ENCODE peak calls at places on chromosomes 12 and 14, in nine cellular contexts. U is hepatocyte; J is CD8-positive, alpha-beta T cell; D is heart left ventricle; W is GM23338; H is small intestine; V is PC-9; N is effector memory CD4-positive, alpha-beta T cell; Q is ovary. C is an unnamed sample. For H3K4me1, the result is how much of the 10 kb centered on the place peaks cover.

GRCh38 chr12:7403466-7403865 is 40.5 kb downstream of the CD163L1 start:
- DNase-seq in U (peak), J (no peak), D (no peak), W (no peak), H (no peak), V (no peak), N (no peak), Q (no peak), C (peak)

GRCh38 chr12:5022030-5022429 is 21.6 kb upstream of the KCNA5 start:
- DNase-seq in U (no peak), J (no peak), D (no peak), W (no peak), H (no peak), V (no peak), N (no peak), Q (no peak), C (no peak)

GRCh38 chr14:71231521-71232393 is 324.5 kb downstream of the PCNX1 start:
- DNase-seq in U (no peak), J (no peak), D (no peak), W (peak), H (no peak), V (no peak), N (no peak), Q (no peak), C (no peak)

GRCh38 chr12:27474344-27474743 is 27.8 kb downstream of the SMCO2 start:
- DNase-seq in U (no peak), J (no peak), D (no peak), W (no peak), H (no peak), V (no peak), N (no peak), Q (no peak), C (peak)

GRCh38 chr14:88785911-88786310 is 6.8 kb downstream of the EML5 start:
- DNase-seq in U (no peak), J (no peak), D (no peak), W (no peak), H (no peak), V (no peak), N (no peak), Q (no peak), C (no peak)

GRCh38 chr12:64781374-64782029 is 22.3 kb upstream of the GNS start:
- DNase-seq in U (no peak), J (no peak), D (no peak), W (peak), H (peak), V (peak), N (no peak), Q (no peak), C (peak)

GRCh38 chr12:47649381-47649780 is 56.4 kb downstream of the RPAP3 start:
- DNase-seq in U (no peak), J (no peak), D (no peak), W (no peak), H (no peak), V (no peak), N (no peak), Q (no peak), C (no peak)

GRCh38 chr12:64098709-64099354 is 123.3 kb downstream of the KICS2 start:
- DNase-seq in U (no peak), J (no peak), D (peak), W (no peak), H (no peak), V (no peak), N (no peak), Q (peak), C (peak)

GRCh38 chr12:122006186-122006926 is 15.3 kb upstream of the BCL7A start:
- DNase-seq in U (no peak), J (no peak), D (no peak), W (no peak), H (no peak), V (no peak), N (no peak), Q (no peak), C (peak)

GRCh38 chr14:89162586-89162985 is 254.4 kb downstream of the FOXN3 start:
- DNase-seq in U (no peak), J (no peak), D (no peak), W (no peak), H (no peak), V (no peak), N (no peak), Q (no peak), C (no peak)

GRCh38 chr12:10214877-10215267 is 2.2 kb downstream of the GABARAPL1 start:
- DNase-seq in U (no peak), J (no peak), D (no peak), W (no peak), H (no peak), V (no peak), N (no peak), Q (no peak), C (no peak)

GRCh38 chr12:75479963-75480461 is 543 bp upstream of the GLIPR1 start:
- DNase-seq in U (no peak), J (no peak), D (no peak), W (no peak), H (peak), V (no peak), N (no peak), Q (no peak), C (no peak)

GRCh38 chr12:108918960-108919642 is 39.2 kb downstream of the DAO start:
- DNase-seq in U (no peak), J (no peak), D (no peak), W (no peak), H (no peak), V (no peak), N (no peak), Q (no peak), C (no peak)

GRCh38 chr12:23127701-23128100 is 502.7 kb downstream of the ETNK1 start:
- DNase-seq in U (no peak), J (no peak), D (no peak), W (no peak), H (no peak), V (no peak), N (no peak), Q (no peak), C (no peak)

GRCh38 chr14:72782817-72783216 is 111.1 kb downstream of the DPF3 start:
- DNase-seq in U (no peak), J (no peak), D (no peak), W (no peak), H (no peak), V (no peak), N (no peak), Q (peak), C (no peak)

GRCh38 chr12:76407710-76408109 is 59.5 kb upstream of the BBS10 start:
- DNase-seq in U (no peak), J (no peak), D (no peak), W (no peak), H (no peak), V (no peak), N (no peak), Q (no peak), C (no peak)

GRCh38 chr14:32331227-32331597 is 2.1 kb downstream of the AKAP6 start:
- DNase-seq in U (no peak), J (no peak), D (no peak), W (no peak), H (no peak), V (no peak), N (no peak), Q (no peak), C (no peak)

GRCh38 chr12:14716848-14717444 is 20.5 kb upstream of the GUCY2C start:
- DNase-seq in U (peak), J (peak), D (no peak), W (peak), H (peak), V (no peak), N (peak), Q (no peak), C (peak)

GRCh38 chr14:101010835-101011234 is 107.3 kb upstream of the RTL1 start:
- DNase-seq in U (no peak), J (no peak), D (no peak), W (no peak), H (no peak), V (no peak), N (no peak), Q (no peak), C (no peak)

GRCh38 chr12:84502907-84503787 is 409.5 kb downstream of the SLC6A15 start:
- DNase-seq in U (peak), J (no peak), D (peak), W (peak), H (peak), V (no peak), N (no peak), Q (no peak), C (peak)

GRCh38 chr14:24429395-24430142 is at the start of the genes CBLN3 and KHNYN:
- DNase-seq in U (peak), J (peak), D (peak), W (peak), H (peak), V (peak), N (peak), Q (peak), C (peak)

GRCh38 chr12:72141381-72141780 is 130.8 kb upstream of the TRHDE start:
- DNase-seq in U (no peak), J (no peak), D (no peak), W (no peak), H (no peak), V (no peak), N (no peak), Q (no peak), C (no peak)

GRCh38 chr12:46224401-46224800 is 44.4 kb downstream of the SLC38A1 start:
- DNase-seq in U (no peak), J (no peak), D (peak), W (no peak), H (no peak), V (no peak), N (no peak), Q (peak), C (no peak)

GRCh38 chr14:92760524-92760805 is 12.0 kb upstream of the LGMN start:
- DNase-seq in U (no peak), J (no peak), D (no peak), W (no peak), H (no peak), V (no peak), N (no peak), Q (no peak), C (no peak)

GRCh38 chr14:99503848-99504453 is 22.7 kb downstream of the CCNK start:
- DNase-seq in U (no peak), J (no peak), D (no peak), W (no peak), H (no peak), V (no peak), N (no peak), Q (no peak), C (no peak)

GRCh38 chr12:97968641-97969171 is 506.1 kb downstream of the RMST start:
- DNase-seq in U (no peak), J (no peak), D (no peak), W (no peak), H (no peak), V (no peak), N (no peak), Q (no peak), C (no peak)

GRCh38 chr14:33930464-33930863 is 20.4 kb downstream of the EGLN3 start:
- DNase-seq in U (no peak), J (no peak), D (no peak), W (no peak), H (no peak), V (no peak), N (no peak), Q (no peak), C (no peak)

DNA sequence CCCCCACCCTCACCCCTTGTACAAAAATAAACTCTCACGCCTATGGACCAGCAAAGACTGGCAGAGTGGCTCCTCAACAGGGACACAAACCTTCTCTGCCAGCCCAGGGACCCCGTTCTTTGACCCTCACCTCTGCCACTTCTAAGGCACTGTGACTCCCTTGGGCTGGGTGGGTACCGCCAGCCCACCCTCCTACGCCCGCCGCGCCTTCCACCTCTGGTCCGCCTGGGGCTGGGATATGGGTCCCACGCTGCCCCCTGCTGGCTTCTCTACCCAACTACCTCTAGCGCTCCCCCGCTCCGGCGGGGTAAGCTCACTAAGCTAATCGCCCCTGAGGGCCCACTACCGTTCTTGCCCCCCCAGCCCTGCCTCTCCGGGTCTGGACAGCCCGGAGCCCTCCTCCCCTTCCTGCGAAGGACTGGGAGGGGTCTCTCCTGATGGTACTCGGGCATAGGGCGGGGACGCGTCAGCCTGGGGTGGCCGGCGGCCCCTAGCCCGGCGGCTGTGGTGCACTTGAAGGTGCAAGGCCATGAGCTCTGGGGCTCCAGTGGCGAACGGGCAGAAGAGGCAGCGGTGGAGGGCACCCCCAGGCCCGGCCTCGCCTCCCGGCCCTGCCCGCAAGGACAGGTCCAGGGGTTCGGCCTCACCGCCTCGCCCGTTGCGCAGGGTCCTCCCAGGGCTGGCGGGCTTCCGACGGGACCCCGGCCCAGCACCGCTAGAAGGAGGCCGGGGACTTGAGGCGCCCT is 8.1 kb downstream of the ZNF219 start:
- DNase-seq in U (no peak), J (no peak), D (no peak), W (peak), H (no peak), V (no peak), N (no peak), Q (no peak), C (peak)
- H3K4me1 ChIP-seq in U (under half), J (under half), D (under half), W (under half), H (under half), V (under half), N (under half), Q (under half), C (under half)

GRCh38 chr12:2013111-2013510 is 8.9 kb upstream of the DCP1B start:
- DNase-seq in U (no peak), J (no peak), D (no peak), W (no peak), H (no peak), V (no peak), N (no peak), Q (no peak), C (no peak)

GRCh38 chr12:2009623-2010022 is 5.4 kb upstream of the DCP1B start:
- DNase-seq in U (no peak), J (no peak), D (no peak), W (peak), H (no peak), V (no peak), N (no peak), Q (no peak), C (no peak)

GRCh38 chr12:2016862-2017723 is 12.8 kb upstream of the DCP1B start:
- DNase-seq in U (no peak), J (no peak), D (no peak), W (no peak), H (no peak), V (no peak), N (no peak), Q (no peak), C (no peak)

GRCh38 chr12:2011641-2012607 is 7.7 kb upstream of the DCP1B start:
- DNase-seq in U (no peak), J (no peak), D (no peak), W (peak), H (no peak), V (peak), N (no peak), Q (no peak), C (no peak)

DNA sequence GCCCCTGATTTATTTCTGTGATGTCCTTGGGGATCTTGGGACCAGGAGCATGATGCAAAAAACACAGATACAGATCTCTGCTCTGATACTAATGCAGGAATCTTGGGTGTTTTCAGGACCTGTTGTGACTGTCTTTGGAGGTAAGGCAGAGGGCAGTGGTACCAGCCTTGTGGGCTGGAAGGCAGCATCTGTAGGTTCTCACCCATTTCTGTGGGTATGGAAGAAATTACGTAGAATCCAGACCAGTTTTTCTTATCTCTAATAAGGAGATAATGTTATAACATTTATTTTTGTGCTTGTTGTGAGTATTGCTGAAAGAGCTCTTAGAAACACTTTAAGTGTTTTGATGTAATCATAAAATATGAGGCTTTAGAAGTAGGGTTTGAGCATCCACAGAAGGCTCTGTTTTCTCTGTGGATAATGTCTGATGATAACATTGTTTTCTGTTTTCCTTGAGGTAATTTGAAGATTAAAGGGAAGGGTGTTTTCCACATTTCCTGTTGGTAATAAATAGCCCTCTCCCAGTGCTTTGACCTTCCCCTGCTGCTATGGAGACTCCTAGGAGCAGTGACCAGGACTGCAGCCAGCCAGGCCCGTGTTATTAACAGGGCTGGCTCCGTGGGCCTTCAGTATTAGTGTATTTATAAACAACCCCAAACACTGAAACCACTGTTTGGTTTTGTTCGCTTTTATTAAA is 9.4 kb upstream of the DCP1B start:
- DNase-seq in U (peak), J (no peak), D (peak), W (peak), H (no peak), V (no peak), N (no peak), Q (peak), C (no peak)
- H3K4me1 ChIP-seq in U (under half), J (under half), D (half or more), W (under half), H (under half), V (under half), N (under half), Q (under half), C (under half)

DNA sequence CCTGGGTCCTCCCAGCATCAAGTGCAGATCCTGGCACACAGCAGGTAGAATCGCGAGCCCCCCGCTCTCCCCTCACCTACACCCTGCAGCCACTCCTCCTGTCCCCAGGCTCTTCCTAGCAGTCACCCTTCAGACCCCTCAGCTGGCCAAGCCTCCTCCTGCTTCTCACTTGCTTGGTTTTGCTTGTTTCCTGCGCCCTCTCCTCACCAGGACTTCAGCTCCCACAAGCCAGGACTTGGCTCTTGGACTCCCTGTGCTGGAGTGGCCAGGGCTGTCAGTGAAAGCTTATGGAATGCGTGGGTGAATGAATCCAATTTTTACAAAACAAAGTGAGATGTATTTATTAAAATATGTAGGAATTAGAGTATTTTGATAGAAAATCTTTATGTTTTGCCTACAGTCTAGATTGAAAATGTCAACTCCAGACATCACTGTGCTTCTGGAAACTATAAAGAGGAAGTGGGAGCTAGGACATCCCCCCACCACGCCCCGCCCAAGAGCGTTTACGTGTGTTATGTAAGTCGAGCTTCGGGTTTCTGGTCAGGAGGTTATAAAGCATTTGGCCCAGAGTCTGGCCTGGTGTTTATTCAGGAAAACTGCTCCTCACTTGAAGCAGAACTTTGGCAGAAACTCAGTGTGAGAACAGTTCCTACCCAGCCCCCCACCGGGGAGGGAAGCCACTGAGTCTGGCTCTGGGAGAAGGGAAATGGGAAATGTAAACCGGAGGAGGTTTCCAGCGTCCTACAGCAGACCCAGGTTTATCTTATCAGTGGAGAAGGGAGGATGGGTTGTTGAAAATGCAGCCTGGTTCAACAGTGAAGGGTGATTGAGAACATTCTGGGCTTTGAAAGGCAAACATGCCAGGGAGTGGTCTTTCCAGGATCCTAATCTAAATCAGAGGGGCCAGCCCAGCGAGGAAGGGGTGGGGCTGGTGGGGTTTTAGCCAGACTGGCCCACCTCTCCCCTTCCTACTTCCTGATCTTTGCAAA is 8.8 kb downstream of the ALDH2 start:
- DNase-seq in U (peak), J (no peak), D (peak), W (no peak), H (peak), V (no peak), N (no peak), Q (peak), C (peak)
- H3K4me1 ChIP-seq in U (half or more), J (under half), D (under half), W (under half), H (under half), V (under half), N (under half), Q (under half), C (under half)

GRCh38 chr14:53902307-53902706 is 54.3 kb downstream of the BMP4 start:
- DNase-seq in U (no peak), J (no peak), D (no peak), W (no peak), H (peak), V (no peak), N (no peak), Q (no peak), C (no peak)
- H3K4me1 ChIP-seq in U (under half), J (under half), D (under half), W (under half), H (under half), V (under half), N (under half), Q (under half), C (under half)

DNA sequence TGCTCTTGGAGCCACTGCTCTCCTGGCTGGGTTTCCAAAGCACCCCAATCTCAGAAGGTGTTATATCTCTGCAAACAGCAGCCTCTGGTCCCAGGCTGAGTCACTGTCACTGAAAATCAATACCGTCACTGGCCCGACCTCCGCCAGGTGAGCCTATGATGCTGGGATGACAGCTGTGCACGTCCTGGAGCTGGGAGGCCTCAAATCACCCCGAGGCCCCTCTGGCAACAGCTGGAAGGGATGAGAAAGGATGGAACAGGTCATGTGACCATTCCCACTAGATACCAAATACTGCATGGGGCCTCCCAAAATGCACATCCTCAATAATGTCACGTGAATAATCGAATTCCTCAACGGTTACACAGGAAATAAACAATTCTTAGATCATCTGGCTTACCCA is 190.8 kb downstream of the TTC7B start:
- DNase-seq in U (no peak), J (no peak), D (no peak), W (no peak), H (no peak), V (no peak), N (no peak), Q (no peak), C (no peak)
- H3K4me1 ChIP-seq in U (under half), J (under half), D (under half), W (under half), H (under half), V (under half), N (under half), Q (under half), C (under half)

DNA sequence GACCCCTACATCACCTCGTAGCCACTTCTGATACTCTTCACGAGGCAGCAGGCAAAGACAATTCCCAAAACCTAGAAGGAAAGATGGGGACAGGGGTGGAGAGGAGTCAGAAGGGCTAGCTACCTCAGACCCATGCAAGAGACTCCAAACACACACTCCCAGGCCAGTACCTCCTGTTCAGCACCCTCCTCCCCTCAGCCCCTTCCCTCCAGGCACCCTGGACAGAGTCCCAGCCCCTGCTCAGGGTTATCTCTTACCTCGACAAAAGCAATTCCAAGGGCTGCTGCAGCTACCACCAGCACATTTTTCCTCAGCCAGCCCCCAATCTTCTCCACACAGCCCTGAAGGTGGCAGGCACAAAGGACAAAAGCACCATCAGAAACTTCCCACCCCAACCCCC is 3.3 kb downstream of the CD63 start:
- DNase-seq in U (no peak), J (no peak), D (peak), W (no peak), H (no peak), V (no peak), N (no peak), Q (no peak), C (peak)
- H3K4me1 ChIP-seq in U (under half), J (under half), D (under half), W (under half), H (under half), V (under half), N (under half), Q (under half), C (half or more)